ENCODE peak calls at places on chromosomes 16 and 17, in seven cellular contexts. O is transverse colon, W is fibroblast of the aortic adventitia, K is mucosa of descending colon, T is left lung, V is right lobe of liver, H is epithelial cell of esophagus. N is an unnamed sample.

GRCh38 chr16:24139282-24139681 is 116.9 kb upstream of the CACNG3 start:
- DNase-seq in O (no peak), W (no peak), K (no peak), T (no peak), V (no peak), H (peak), N (no peak)

GRCh38 chr17:42704495-42705494 is 22.5 kb downstream of the CNTNAP1 start:
- DNase-seq in O (no peak), W (no peak), K (no peak), T (no peak), V (no peak), H (no peak), N (no peak)

GRCh38 chr17:79951361-79952264 is 84.1 kb downstream of the TBC1D16 start:
- DNase-seq in O (no peak), W (peak), K (no peak), T (peak), V (peak), H (no peak), N (peak)

GRCh38 chr17:18228176-18228682 is 2.8 kb downstream of the LLGL1 start:
- DNase-seq in O (no peak), W (no peak), K (no peak), T (no peak), V (no peak), H (no peak), N (no peak)

GRCh38 chr17:70278846-70279465 is 109.6 kb downstream of the KCNJ2 start:
- DNase-seq in O (no peak), W (no peak), K (no peak), T (no peak), V (no peak), H (no peak), N (no peak)

GRCh38 chr16:3977376-3977775 is 96.9 kb upstream of the CREBBP start:
- DNase-seq in O (no peak), W (no peak), K (no peak), T (no peak), V (no peak), H (no peak), N (no peak)

GRCh38 chr16:24734382-24734781 is 4.9 kb downstream of the TNRC6A start:
- DNase-seq in O (no peak), W (peak), K (no peak), T (no peak), V (no peak), H (no peak), N (no peak)

GRCh38 chr16:10521681-10522274 is 58.6 kb downstream of the EMP2 start:
- DNase-seq in O (peak), W (peak), K (no peak), T (peak), V (no peak), H (peak), N (peak)

GRCh38 chr16:69544099-69544498 is 21.7 kb upstream of the NFAT5 start:
- DNase-seq in O (no peak), W (no peak), K (no peak), T (no peak), V (no peak), H (no peak), N (no peak)

GRCh38 chr17:61097786-61098185 is 301.9 kb upstream of the TBX2 start:
- DNase-seq in O (no peak), W (no peak), K (no peak), T (no peak), V (no peak), H (no peak), N (no peak)

GRCh38 chr17:27466748-27467375 is 10.6 kb downstream of the KSR1 start:
- DNase-seq in O (no peak), W (no peak), K (no peak), T (no peak), V (no peak), H (no peak), N (no peak)

GRCh38 chr17:81144423-81144781 is 20.9 kb upstream of the PVALEF start:
- DNase-seq in O (no peak), W (no peak), K (no peak), T (no peak), V (no peak), H (no peak), N (no peak)

GRCh38 chr16:71542377-71542776 is 16.2 kb downstream of the CHST4 start:
- DNase-seq in O (peak), W (peak), K (no peak), T (peak), V (peak), H (peak), N (no peak)
- TF ChIP-seq CTCF in O (peak), W (peak), K (no peak), T (peak), V (peak), H (peak), N (peak)

GRCh38 chr16:82135844-82136243 is 34.2 kb downstream of the MPHOSPH6 start:
- DNase-seq in O (no peak), W (no peak), K (no peak), T (no peak), V (no peak), H (no peak), N (no peak)
- TF ChIP-seq CTCF in O (no peak), W (no peak), K (no peak), T (no peak), V (no peak), H (no peak), N (no peak)

GRCh38 chr16:317583-317982 is 34.6 kb downstream of the PDIA2 start:
- DNase-seq in O (no peak), W (no peak), K (no peak), T (no peak), V (no peak), H (no peak), N (no peak)

GRCh38 chr16:321532-321931 is 31.0 kb downstream of the AXIN1 start:
- DNase-seq in O (no peak), W (no peak), K (no peak), T (no peak), V (no peak), H (no peak), N (no peak)

GRCh38 chr16:316741-317464 is 33.9 kb downstream of the PDIA2 start:
- DNase-seq in O (no peak), W (no peak), K (no peak), T (no peak), V (no peak), H (no peak), N (no peak)

GRCh38 chr16:320206-320605 is 32.3 kb downstream of the AXIN1 start:
- DNase-seq in O (no peak), W (no peak), K (no peak), T (no peak), V (no peak), H (no peak), N (no peak)

GRCh38 chr16:318628-319027 is 33.9 kb downstream of the AXIN1 start:
- DNase-seq in O (no peak), W (no peak), K (no peak), T (no peak), V (no peak), H (no peak), N (no peak)
- TF ChIP-seq CTCF in O (no peak), W (no peak), K (no peak), T (no peak), V (no peak), H (peak), N (peak)

GRCh38 chr17:32445075-32445427 is 741 bp downstream of the PSMD11 start:
- DNase-seq in O (peak), W (peak), K (peak), T (no peak), V (peak), H (peak), N (peak)
- TF ChIP-seq CTCF in O (no peak), W (peak), K (no peak), T (no peak), V (no peak), H (no peak), N (no peak)

GRCh38 chr17:2266865-2267228 is 36.7 kb downstream of the SMG6 start:
- DNase-seq in O (no peak), W (no peak), K (no peak), T (no peak), V (no peak), H (no peak), N (no peak)
- TF ChIP-seq CTCF in O (no peak), W (no peak), K (no peak), T (no peak), V (no peak), H (no peak), N (no peak)